ENCODE peak calls at places on chromosomes 7 and 10, in seven cellular contexts. One of them, this sample, is unnamed.

GRCh38 chr7:147081117-147081516 is 964.5 kb downstream of the CNTNAP2 start:
- DNase-seq in natural killer cell: no peak
- DNase-seq in GM03348: no peak
- DNase-seq in H1: no peak
- DNase-seq in effector memory CD8-positive, alpha-beta T cell: no peak
- DNase-seq in GM12864: no peak
- DNase-seq in CD4-positive, alpha-beta memory T cell: no peak
- DNase-seq in this sample: no peak

GRCh38 chr7:123327661-123328060 is 127.9 kb upstream of the SLC13A1 start:
- DNase-seq in natural killer cell: no peak
- DNase-seq in GM03348: no peak
- DNase-seq in H1: no peak
- DNase-seq in effector memory CD8-positive, alpha-beta T cell: no peak
- DNase-seq in GM12864: no peak
- DNase-seq in CD4-positive, alpha-beta memory T cell: no peak
- DNase-seq in this sample: no peak

GRCh38 chr10:15072358-15072757 is 16.2 kb downstream of the ACBD7 start:
- DNase-seq in natural killer cell: no peak
- DNase-seq in GM03348: no peak
- DNase-seq in H1: no peak
- DNase-seq in effector memory CD8-positive, alpha-beta T cell: no peak
- DNase-seq in GM12864: no peak
- DNase-seq in CD4-positive, alpha-beta memory T cell: no peak
- DNase-seq in this sample: no peak

GRCh38 chr10:69088801-69089501 is 1.0 kb downstream of the SRGN start:
- DNase-seq in natural killer cell: no peak
- DNase-seq in GM03348: no peak
- DNase-seq in H1: no peak
- DNase-seq in effector memory CD8-positive, alpha-beta T cell: peak; percentile 56
- DNase-seq in GM12864: peak; percentile 74
- DNase-seq in CD4-positive, alpha-beta memory T cell: peak; percentile 89
- DNase-seq in this sample: peak; percentile 23

GRCh38 chr7:73941836-73942551 is 81.0 kb downstream of the TMEM270 start:
- DNase-seq in natural killer cell: no peak
- DNase-seq in GM03348: peak; percentile 70
- DNase-seq in H1: no peak
- DNase-seq in effector memory CD8-positive, alpha-beta T cell: no peak
- DNase-seq in GM12864: no peak
- DNase-seq in CD4-positive, alpha-beta memory T cell: no peak
- DNase-seq in this sample: no peak

GRCh38 chr7:25529320-25529719 is 301.0 kb upstream of the NPVF start:
- DNase-seq in natural killer cell: no peak
- DNase-seq in GM03348: no peak
- DNase-seq in H1: no peak
- DNase-seq in effector memory CD8-positive, alpha-beta T cell: no peak
- DNase-seq in GM12864: no peak
- DNase-seq in CD4-positive, alpha-beta memory T cell: no peak
- DNase-seq in this sample: no peak

GRCh38 chr7:29485376-29486190 is 78.1 kb upstream of the PRR15 start:
- DNase-seq in natural killer cell: no peak
- DNase-seq in GM03348: no peak
- DNase-seq in H1: no peak
- DNase-seq in effector memory CD8-positive, alpha-beta T cell: no peak
- DNase-seq in GM12864: no peak
- DNase-seq in CD4-positive, alpha-beta memory T cell: no peak
- DNase-seq in this sample: no peak

GRCh38 chr7:132650498-132650897 is 74.2 kb upstream of the PLXNA4 start:
- DNase-seq in natural killer cell: no peak
- DNase-seq in GM03348: peak; percentile 81
- DNase-seq in H1: no peak
- DNase-seq in effector memory CD8-positive, alpha-beta T cell: no peak
- DNase-seq in GM12864: no peak
- DNase-seq in CD4-positive, alpha-beta memory T cell: no peak
- DNase-seq in this sample: no peak

GRCh38 chr7:36965625-36966024 is 241.3 kb upstream of the AOAH start:
- DNase-seq in natural killer cell: no peak
- DNase-seq in GM03348: no peak
- DNase-seq in H1: no peak
- DNase-seq in effector memory CD8-positive, alpha-beta T cell: no peak
- DNase-seq in GM12864: no peak
- DNase-seq in CD4-positive, alpha-beta memory T cell: no peak
- DNase-seq in this sample: no peak

GRCh38 chr10:47311193-47311899 is 10.9 kb upstream of the GDF2 start:
- DNase-seq in natural killer cell: no peak
- DNase-seq in GM03348: no peak
- DNase-seq in H1: no peak
- DNase-seq in effector memory CD8-positive, alpha-beta T cell: peak; percentile 18
- DNase-seq in GM12864: no peak
- DNase-seq in CD4-positive, alpha-beta memory T cell: peak; percentile 71
- DNase-seq in this sample: no peak

GRCh38 chr7:12456506-12456905 is 52.8 kb upstream of the VWDE start:
- DNase-seq in natural killer cell: no peak
- DNase-seq in GM03348: no peak
- DNase-seq in H1: no peak
- DNase-seq in effector memory CD8-positive, alpha-beta T cell: no peak
- DNase-seq in GM12864: no peak
- DNase-seq in CD4-positive, alpha-beta memory T cell: no peak
- DNase-seq in this sample: no peak

GRCh38 chr7:4814463-4814862 is 39.0 kb downstream of the AP5Z1 start:
- DNase-seq in natural killer cell: no peak
- DNase-seq in GM03348: no peak
- DNase-seq in H1: no peak
- DNase-seq in effector memory CD8-positive, alpha-beta T cell: no peak
- DNase-seq in GM12864: no peak
- DNase-seq in CD4-positive, alpha-beta memory T cell: no peak
- DNase-seq in this sample: no peak

GRCh38 chr7:114310344-114311118 is 104.1 kb upstream of the FOXP2 start:
- DNase-seq in natural killer cell: no peak
- DNase-seq in GM03348: no peak
- DNase-seq in H1: no peak
- DNase-seq in effector memory CD8-positive, alpha-beta T cell: no peak
- DNase-seq in GM12864: no peak
- DNase-seq in CD4-positive, alpha-beta memory T cell: no peak
- DNase-seq in this sample: no peak

GRCh38 chr7:99249985-99250575 is 22.6 kb upstream of the MYH16 start:
- DNase-seq in natural killer cell: no peak
- DNase-seq in GM03348: no peak
- DNase-seq in H1: no peak
- DNase-seq in effector memory CD8-positive, alpha-beta T cell: no peak
- DNase-seq in GM12864: no peak
- DNase-seq in CD4-positive, alpha-beta memory T cell: no peak
- DNase-seq in this sample: no peak

GRCh38 chr7:43392638-43393037 is 190.3 kb upstream of the STK17A start:
- DNase-seq in natural killer cell: no peak
- DNase-seq in GM03348: no peak
- DNase-seq in H1: peak; percentile 10
- DNase-seq in effector memory CD8-positive, alpha-beta T cell: no peak
- DNase-seq in GM12864: no peak
- DNase-seq in CD4-positive, alpha-beta memory T cell: no peak
- DNase-seq in this sample: no peak

GRCh38 chr10:23439452-23439919 is 611 bp downstream of the OTUD1 start:
- DNase-seq in natural killer cell: no peak
- DNase-seq in GM03348: no peak
- DNase-seq in H1: no peak
- DNase-seq in effector memory CD8-positive, alpha-beta T cell: peak; percentile 28
- DNase-seq in GM12864: no peak
- DNase-seq in CD4-positive, alpha-beta memory T cell: no peak
- DNase-seq in this sample: no peak

GRCh38 chr10:116888380-116889055 is 39.2 kb downstream of the ENO4 start:
- DNase-seq in natural killer cell: no peak
- DNase-seq in GM03348: peak; percentile 84
- DNase-seq in H1: no peak
- DNase-seq in effector memory CD8-positive, alpha-beta T cell: no peak
- DNase-seq in GM12864: no peak
- DNase-seq in CD4-positive, alpha-beta memory T cell: no peak
- DNase-seq in this sample: no peak

GRCh38 chr10:14545827-14546226 is 215.1 kb upstream of the FRMD4A start:
- DNase-seq in natural killer cell: no peak
- DNase-seq in GM03348: peak; percentile 63
- DNase-seq in H1: no peak
- DNase-seq in effector memory CD8-positive, alpha-beta T cell: no peak
- DNase-seq in GM12864: no peak
- DNase-seq in CD4-positive, alpha-beta memory T cell: no peak
- DNase-seq in this sample: no peak

GRCh38 chr7:15750741-15751140 is 64.3 kb upstream of the MEOX2 start:
- DNase-seq in natural killer cell: no peak
- DNase-seq in GM03348: no peak
- DNase-seq in H1: no peak
- DNase-seq in effector memory CD8-positive, alpha-beta T cell: no peak
- DNase-seq in GM12864: no peak
- DNase-seq in CD4-positive, alpha-beta memory T cell: no peak
- DNase-seq in this sample: no peak

GRCh38 chr10:61633665-61634064 is 29.1 kb upstream of the CABCOCO1 start:
- DNase-seq in natural killer cell: no peak
- DNase-seq in GM03348: peak; percentile 25
- DNase-seq in H1: no peak
- DNase-seq in effector memory CD8-positive, alpha-beta T cell: no peak
- DNase-seq in GM12864: no peak
- DNase-seq in CD4-positive, alpha-beta memory T cell: no peak
- DNase-seq in this sample: no peak

GRCh38 chr7:150848561-150849115 is 3.7 kb upstream of the AOC1 start:
- DNase-seq in natural killer cell: no peak
- DNase-seq in GM03348: no peak
- DNase-seq in H1: peak; percentile 27
- DNase-seq in effector memory CD8-positive, alpha-beta T cell: no peak
- DNase-seq in GM12864: no peak
- DNase-seq in CD4-positive, alpha-beta memory T cell: no peak
- DNase-seq in this sample: no peak

GRCh38 chr7:17633099-17633498 is 307.2 kb downstream of the SNX13 start:
- DNase-seq in natural killer cell: no peak
- DNase-seq in GM03348: peak; percentile 22
- DNase-seq in H1: no peak
- DNase-seq in effector memory CD8-positive, alpha-beta T cell: no peak
- DNase-seq in GM12864: no peak
- DNase-seq in CD4-positive, alpha-beta memory T cell: no peak
- DNase-seq in this sample: no peak

GRCh38 chr7:29614229-29614628 is 50.6 kb downstream of the PRR15 start:
- DNase-seq in natural killer cell: no peak
- DNase-seq in GM03348: no peak
- DNase-seq in H1: no peak
- DNase-seq in effector memory CD8-positive, alpha-beta T cell: no peak
- DNase-seq in GM12864: no peak
- DNase-seq in CD4-positive, alpha-beta memory T cell: no peak
- DNase-seq in this sample: no peak

GRCh38 chr7:23277359-23277989 is 21.7 kb upstream of the MALSU1 start:
- DNase-seq in natural killer cell: no peak
- DNase-seq in GM03348: peak; percentile 77
- DNase-seq in H1: no peak
- DNase-seq in effector memory CD8-positive, alpha-beta T cell: peak; percentile 37
- DNase-seq in GM12864: peak; percentile 56
- DNase-seq in CD4-positive, alpha-beta memory T cell: peak; percentile 64
- DNase-seq in this sample: peak; percentile 98

GRCh38 chr7:106313966-106314365 is 29.2 kb upstream of the NAMPT start:
- DNase-seq in natural killer cell: no peak
- DNase-seq in GM03348: no peak
- DNase-seq in H1: no peak
- DNase-seq in effector memory CD8-positive, alpha-beta T cell: no peak
- DNase-seq in GM12864: no peak
- DNase-seq in CD4-positive, alpha-beta memory T cell: no peak
- DNase-seq in this sample: peak; percentile 98

GRCh38 chr7:151261534-151261933 is 13.0 kb upstream of the SMARCD3 start:
- DNase-seq in natural killer cell: no peak
- DNase-seq in GM03348: no peak
- DNase-seq in H1: no peak
- DNase-seq in effector memory CD8-positive, alpha-beta T cell: no peak
- DNase-seq in GM12864: no peak
- DNase-seq in CD4-positive, alpha-beta memory T cell: no peak
- DNase-seq in this sample: no peak

GRCh38 chr10:47451998-47452494 is 31.9 kb downstream of the ANXA8 start:
- DNase-seq in natural killer cell: no peak
- DNase-seq in GM03348: peak; percentile 1
- DNase-seq in H1: no peak
- DNase-seq in effector memory CD8-positive, alpha-beta T cell: no peak
- DNase-seq in GM12864: no peak
- DNase-seq in CD4-positive, alpha-beta memory T cell: no peak
- DNase-seq in this sample: no peak

This sample was measured in Kasumi-1.